ENCODE peak calls at places on chromosomes 3 and 15, in eight cellular contexts. One of them, this sample, is unnamed.
A peak's percentile ranks its signal among the peaks of the same experiment; 100 is the strongest.

GRCh38 chr3:40911928-40912327 is 287.4 kb upstream of the CTNNB1 start:
- DNase-seq in right cardiac atrium: no peak
- DNase-seq in aorta: no peak
- DNase-seq in naive thymus-derived CD4-positive, alpha-beta T cell: no peak
- DNase-seq in cardiac muscle cell: no peak
- DNase-seq in transverse colon: no peak
- DNase-seq in CD8-positive, alpha-beta T cell: no peak
- DNase-seq in upper lobe of right lung: no peak
- DNase-seq in this sample: no peak

GRCh38 chr3:136193273-136194043 is 2.7 kb downstream of the MSL2 start:
- DNase-seq in right cardiac atrium: no peak
- DNase-seq in aorta: no peak
- DNase-seq in naive thymus-derived CD4-positive, alpha-beta T cell: no peak
- DNase-seq in cardiac muscle cell: peak; percentile 42
- DNase-seq in transverse colon: no peak
- DNase-seq in CD8-positive, alpha-beta T cell: no peak
- DNase-seq in upper lobe of right lung: no peak
- DNase-seq in this sample: no peak

GRCh38 chr3:139259398-139259797 is 84.4 kb upstream of the MRPS22 start:
- DNase-seq in right cardiac atrium: no peak
- DNase-seq in aorta: no peak
- DNase-seq in naive thymus-derived CD4-positive, alpha-beta T cell: no peak
- DNase-seq in cardiac muscle cell: no peak
- DNase-seq in transverse colon: no peak
- DNase-seq in CD8-positive, alpha-beta T cell: no peak
- DNase-seq in upper lobe of right lung: no peak
- DNase-seq in this sample: no peak

GRCh38 chr3:30083315-30083714 is 523.1 kb upstream of the TGFBR2 start:
- DNase-seq in right cardiac atrium: no peak
- DNase-seq in aorta: no peak
- DNase-seq in naive thymus-derived CD4-positive, alpha-beta T cell: no peak
- DNase-seq in cardiac muscle cell: no peak
- DNase-seq in transverse colon: no peak
- DNase-seq in CD8-positive, alpha-beta T cell: no peak
- DNase-seq in upper lobe of right lung: no peak
- DNase-seq in this sample: no peak

GRCh38 chr15:98799461-98799971 is 151.2 kb downstream of the IGF1R start:
- DNase-seq in right cardiac atrium: no peak
- DNase-seq in aorta: no peak
- DNase-seq in naive thymus-derived CD4-positive, alpha-beta T cell: no peak
- DNase-seq in cardiac muscle cell: peak; percentile 21
- DNase-seq in transverse colon: no peak
- DNase-seq in CD8-positive, alpha-beta T cell: no peak
- DNase-seq in upper lobe of right lung: no peak
- DNase-seq in this sample: no peak

GRCh38 chr3:177618873-177619771 is 421.8 kb upstream of the TBL1XR1 start:
- DNase-seq in right cardiac atrium: no peak
- DNase-seq in aorta: no peak
- DNase-seq in naive thymus-derived CD4-positive, alpha-beta T cell: no peak
- DNase-seq in cardiac muscle cell: no peak
- DNase-seq in transverse colon: no peak
- DNase-seq in CD8-positive, alpha-beta T cell: no peak
- DNase-seq in upper lobe of right lung: no peak
- DNase-seq in this sample: no peak

GRCh38 chr3:141955163-141955562 is 78.7 kb downstream of the ATP1B3 start:
- DNase-seq in right cardiac atrium: no peak
- DNase-seq in aorta: no peak
- DNase-seq in naive thymus-derived CD4-positive, alpha-beta T cell: no peak
- DNase-seq in cardiac muscle cell: no peak
- DNase-seq in transverse colon: no peak
- DNase-seq in CD8-positive, alpha-beta T cell: no peak
- DNase-seq in upper lobe of right lung: no peak
- DNase-seq in this sample: no peak

GRCh38 chr15:98791046-98791701 is 142.8 kb downstream of the IGF1R start:
- DNase-seq in right cardiac atrium: no peak
- DNase-seq in aorta: no peak
- DNase-seq in naive thymus-derived CD4-positive, alpha-beta T cell: no peak
- DNase-seq in cardiac muscle cell: no peak
- DNase-seq in transverse colon: no peak
- DNase-seq in CD8-positive, alpha-beta T cell: no peak
- DNase-seq in upper lobe of right lung: no peak
- DNase-seq in this sample: no peak

GRCh38 chr3:170765419-170766078 is 104.4 kb downstream of the RPL22L1 start:
- DNase-seq in right cardiac atrium: no peak
- DNase-seq in aorta: no peak
- DNase-seq in naive thymus-derived CD4-positive, alpha-beta T cell: no peak
- DNase-seq in cardiac muscle cell: no peak
- DNase-seq in transverse colon: no peak
- DNase-seq in CD8-positive, alpha-beta T cell: no peak
- DNase-seq in upper lobe of right lung: no peak
- DNase-seq in this sample: no peak

GRCh38 chr3:120172070-120172469 is 77.8 kb upstream of the GSK3B start:
- DNase-seq in right cardiac atrium: peak; percentile 37
- DNase-seq in aorta: peak; percentile 69
- DNase-seq in naive thymus-derived CD4-positive, alpha-beta T cell: no peak
- DNase-seq in cardiac muscle cell: no peak
- DNase-seq in transverse colon: no peak
- DNase-seq in CD8-positive, alpha-beta T cell: no peak
- DNase-seq in upper lobe of right lung: no peak
- DNase-seq in this sample: no peak

GRCh38 chr3:162489853-162490252 is 993.2 kb downstream of the OTOL1 start:
- DNase-seq in right cardiac atrium: no peak
- DNase-seq in aorta: no peak
- DNase-seq in naive thymus-derived CD4-positive, alpha-beta T cell: no peak
- DNase-seq in cardiac muscle cell: peak; percentile 31
- DNase-seq in transverse colon: no peak
- DNase-seq in CD8-positive, alpha-beta T cell: no peak
- DNase-seq in upper lobe of right lung: no peak
- DNase-seq in this sample: no peak

GRCh38 chr15:63061971-63062370 is 19.4 kb downstream of the TPM1 start:
- DNase-seq in right cardiac atrium: no peak
- DNase-seq in aorta: no peak
- DNase-seq in naive thymus-derived CD4-positive, alpha-beta T cell: no peak
- DNase-seq in cardiac muscle cell: no peak
- DNase-seq in transverse colon: no peak
- DNase-seq in CD8-positive, alpha-beta T cell: no peak
- DNase-seq in upper lobe of right lung: no peak
- DNase-seq in this sample: no peak

GRCh38 chr3:122928396-122929187 is 99.0 kb downstream of the SEMA5B start:
- DNase-seq in right cardiac atrium: no peak
- DNase-seq in aorta: no peak
- DNase-seq in naive thymus-derived CD4-positive, alpha-beta T cell: no peak
- DNase-seq in cardiac muscle cell: no peak
- DNase-seq in transverse colon: no peak
- DNase-seq in CD8-positive, alpha-beta T cell: no peak
- DNase-seq in upper lobe of right lung: no peak
- DNase-seq in this sample: no peak

GRCh38 chr3:176697284-176697889 is 499.9 kb downstream of the TBL1XR1 start:
- DNase-seq in right cardiac atrium: no peak
- DNase-seq in aorta: no peak
- DNase-seq in naive thymus-derived CD4-positive, alpha-beta T cell: no peak
- DNase-seq in cardiac muscle cell: no peak
- DNase-seq in transverse colon: no peak
- DNase-seq in CD8-positive, alpha-beta T cell: no peak
- DNase-seq in upper lobe of right lung: no peak
- DNase-seq in this sample: no peak

GRCh38 chr3:99534951-99535704 is 103.3 kb upstream of the COL8A1 start:
- DNase-seq in right cardiac atrium: no peak
- DNase-seq in aorta: no peak
- DNase-seq in naive thymus-derived CD4-positive, alpha-beta T cell: no peak
- DNase-seq in cardiac muscle cell: peak; percentile 18
- DNase-seq in transverse colon: no peak
- DNase-seq in CD8-positive, alpha-beta T cell: no peak
- DNase-seq in upper lobe of right lung: no peak
- DNase-seq in this sample: no peak

GRCh38 chr3:142366434-142366833 is 81.4 kb downstream of the XRN1 start:
- DNase-seq in right cardiac atrium: no peak
- DNase-seq in aorta: no peak
- DNase-seq in naive thymus-derived CD4-positive, alpha-beta T cell: no peak
- DNase-seq in cardiac muscle cell: no peak
- DNase-seq in transverse colon: no peak
- DNase-seq in CD8-positive, alpha-beta T cell: no peak
- DNase-seq in upper lobe of right lung: no peak
- DNase-seq in this sample: no peak

GRCh38 chr15:68966996-68967395 is 36.7 kb downstream of the SPESP1 start:
- DNase-seq in right cardiac atrium: no peak
- DNase-seq in aorta: no peak
- DNase-seq in naive thymus-derived CD4-positive, alpha-beta T cell: no peak
- DNase-seq in cardiac muscle cell: no peak
- DNase-seq in transverse colon: no peak
- DNase-seq in CD8-positive, alpha-beta T cell: no peak
- DNase-seq in upper lobe of right lung: no peak
- DNase-seq in this sample: no peak

GRCh38 chr3:134373942-134374790 is at the start of gene AMOTL2:
- DNase-seq in right cardiac atrium: peak; percentile 88
- DNase-seq in aorta: peak; percentile 90
- DNase-seq in naive thymus-derived CD4-positive, alpha-beta T cell: no peak
- DNase-seq in cardiac muscle cell: peak; percentile 96
- DNase-seq in transverse colon: peak; percentile 83
- DNase-seq in CD8-positive, alpha-beta T cell: no peak
- DNase-seq in upper lobe of right lung: peak; percentile 93
- DNase-seq in this sample: no peak

GRCh38 chr3:190883973-190884832 is 21.7 kb upstream of the GMNC start:
- DNase-seq in right cardiac atrium: peak; percentile 19
- DNase-seq in aorta: no peak
- DNase-seq in naive thymus-derived CD4-positive, alpha-beta T cell: no peak
- DNase-seq in cardiac muscle cell: peak; percentile 68
- DNase-seq in transverse colon: peak; percentile 21
- DNase-seq in CD8-positive, alpha-beta T cell: no peak
- DNase-seq in upper lobe of right lung: no peak
- DNase-seq in this sample: no peak

GRCh38 chr3:20047341-20047779 is 7.1 kb downstream of the KAT2B start:
- DNase-seq in right cardiac atrium: no peak
- DNase-seq in aorta: no peak
- DNase-seq in naive thymus-derived CD4-positive, alpha-beta T cell: no peak
- DNase-seq in cardiac muscle cell: no peak
- DNase-seq in transverse colon: no peak
- DNase-seq in CD8-positive, alpha-beta T cell: no peak
- DNase-seq in upper lobe of right lung: no peak
- DNase-seq in this sample: no peak
- H3K4me1 ChIP-seq in right cardiac atrium: peaks cover 19% of the 10 kb centered on the region
- H3K4me1 ChIP-seq in aorta: peaks cover 9% of the 10 kb centered on the region
- H3K4me1 ChIP-seq in naive thymus-derived CD4-positive, alpha-beta T cell: peaks cover 34% of the 10 kb centered on the region
- H3K4me1 ChIP-seq in cardiac muscle cell: peaks cover 5% of the 10 kb centered on the region
- H3K4me1 ChIP-seq in transverse colon: peaks cover 27% of the 10 kb centered on the region
- H3K4me1 ChIP-seq in CD8-positive, alpha-beta T cell: peaks cover 52% of the 10 kb centered on the region
- H3K4me1 ChIP-seq in upper lobe of right lung: peaks cover 30% of the 10 kb centered on the region
- H3K4me1 ChIP-seq in this sample: peaks cover 62% of the 10 kb centered on the region

GRCh38 chr3:49389297-49389696 is 22.5 kb downstream of the RHOA start:
- DNase-seq in right cardiac atrium: no peak
- DNase-seq in aorta: no peak
- DNase-seq in naive thymus-derived CD4-positive, alpha-beta T cell: no peak
- DNase-seq in cardiac muscle cell: no peak
- DNase-seq in transverse colon: no peak
- DNase-seq in CD8-positive, alpha-beta T cell: no peak
- DNase-seq in upper lobe of right lung: no peak
- DNase-seq in this sample: no peak
- H3K4me1 ChIP-seq in right cardiac atrium: peaks cover 12% of the 10 kb centered on the region
- H3K4me1 ChIP-seq in aorta: peaks cover 5% of the 10 kb centered on the region
- H3K4me1 ChIP-seq in naive thymus-derived CD4-positive, alpha-beta T cell: peaks cover 11% of the 10 kb centered on the region
- H3K4me1 ChIP-seq in cardiac muscle cell: peaks cover 6% of the 10 kb centered on the region
- H3K4me1 ChIP-seq in transverse colon: peaks cover 19% of the 10 kb centered on the region
- H3K4me1 ChIP-seq in CD8-positive, alpha-beta T cell: peaks cover 38% of the 10 kb centered on the region
- H3K4me1 ChIP-seq in upper lobe of right lung: peaks cover 35% of the 10 kb centered on the region
- H3K4me1 ChIP-seq in this sample: peaks cover 9% of the 10 kb centered on the region

GRCh38 chr3:4742359-4742758 is 236.9 kb upstream of the BHLHE40 start:
- DNase-seq in right cardiac atrium: no peak
- DNase-seq in aorta: no peak
- DNase-seq in naive thymus-derived CD4-positive, alpha-beta T cell: no peak
- DNase-seq in cardiac muscle cell: no peak
- DNase-seq in transverse colon: no peak
- DNase-seq in CD8-positive, alpha-beta T cell: no peak
- DNase-seq in upper lobe of right lung: no peak
- DNase-seq in this sample: no peak

GRCh38 chr3:4740397-4741105 is 238.7 kb upstream of the BHLHE40 start:
- DNase-seq in right cardiac atrium: peak; percentile 61
- DNase-seq in aorta: peak; percentile 66
- DNase-seq in naive thymus-derived CD4-positive, alpha-beta T cell: no peak
- DNase-seq in cardiac muscle cell: no peak
- DNase-seq in transverse colon: no peak
- DNase-seq in CD8-positive, alpha-beta T cell: no peak
- DNase-seq in upper lobe of right lung: no peak
- DNase-seq in this sample: no peak

GRCh38 chr3:4741106-4741403 is 238.2 kb upstream of the BHLHE40 start:
- DNase-seq in right cardiac atrium: no peak
- DNase-seq in aorta: no peak
- DNase-seq in naive thymus-derived CD4-positive, alpha-beta T cell: no peak
- DNase-seq in cardiac muscle cell: no peak
- DNase-seq in transverse colon: no peak
- DNase-seq in CD8-positive, alpha-beta T cell: no peak
- DNase-seq in upper lobe of right lung: no peak
- DNase-seq in this sample: no peak

GRCh38 chr3:4743371-4743770 is 235.9 kb upstream of the BHLHE40 start:
- DNase-seq in right cardiac atrium: no peak
- DNase-seq in aorta: no peak
- DNase-seq in naive thymus-derived CD4-positive, alpha-beta T cell: no peak
- DNase-seq in cardiac muscle cell: no peak
- DNase-seq in transverse colon: no peak
- DNase-seq in CD8-positive, alpha-beta T cell: no peak
- DNase-seq in upper lobe of right lung: no peak
- DNase-seq in this sample: no peak

GRCh38 chr3:4741404-4742307 is 237.6 kb upstream of the BHLHE40 start:
- DNase-seq in right cardiac atrium: peak; percentile 75
- DNase-seq in aorta: peak; percentile 77
- DNase-seq in naive thymus-derived CD4-positive, alpha-beta T cell: no peak
- DNase-seq in cardiac muscle cell: no peak
- DNase-seq in transverse colon: peak; percentile 52
- DNase-seq in CD8-positive, alpha-beta T cell: no peak
- DNase-seq in upper lobe of right lung: no peak
- DNase-seq in this sample: no peak
- H3K4me1 ChIP-seq in right cardiac atrium: peaks cover 29% of the 10 kb centered on the region
- H3K4me1 ChIP-seq in aorta: peaks cover 5% of the 10 kb centered on the region
- H3K4me1 ChIP-seq in naive thymus-derived CD4-positive, alpha-beta T cell: peaks cover 37% of the 10 kb centered on the region
- H3K4me1 ChIP-seq in cardiac muscle cell: no peaks in the 10 kb centered on the region
- H3K4me1 ChIP-seq in transverse colon: peaks cover 22% of the 10 kb centered on the region
- H3K4me1 ChIP-seq in CD8-positive, alpha-beta T cell: peaks cover 52% of the 10 kb centered on the region
- H3K4me1 ChIP-seq in upper lobe of right lung: peaks cover 39% of the 10 kb centered on the region
- H3K4me1 ChIP-seq in this sample: peaks cover 44% of the 10 kb centered on the region

GRCh38 chr3:129665024-129665768 is 58.7 kb upstream of the PLXND1 start:
- DNase-seq in right cardiac atrium: no peak
- DNase-seq in aorta: no peak
- DNase-seq in naive thymus-derived CD4-positive, alpha-beta T cell: no peak
- DNase-seq in cardiac muscle cell: no peak
- DNase-seq in transverse colon: no peak
- DNase-seq in CD8-positive, alpha-beta T cell: no peak
- DNase-seq in upper lobe of right lung: no peak
- DNase-seq in this sample: no peak
- H3K4me1 ChIP-seq in right cardiac atrium: peaks cover 1% of the 10 kb centered on the region
- H3K4me1 ChIP-seq in aorta: peaks cover 14% of the 10 kb centered on the region
- H3K4me1 ChIP-seq in naive thymus-derived CD4-positive, alpha-beta T cell: no peaks in the 10 kb centered on the region
- H3K4me1 ChIP-seq in cardiac muscle cell: no peaks in the 10 kb centered on the region
- H3K4me1 ChIP-seq in transverse colon: peaks cover 3% of the 10 kb centered on the region
- H3K4me1 ChIP-seq in CD8-positive, alpha-beta T cell: no peaks in the 10 kb centered on the region
- H3K4me1 ChIP-seq in upper lobe of right lung: peaks cover 5% of the 10 kb centered on the region
- H3K4me1 ChIP-seq in this sample: no peaks in the 10 kb centered on the region

GRCh38 chr15:67142142-67143092 is 77.0 kb downstream of the SMAD3 start:
- DNase-seq in right cardiac atrium: peak; percentile 37
- DNase-seq in aorta: no peak
- DNase-seq in naive thymus-derived CD4-positive, alpha-beta T cell: no peak
- DNase-seq in cardiac muscle cell: peak; percentile 84
- DNase-seq in transverse colon: no peak
- DNase-seq in CD8-positive, alpha-beta T cell: no peak
- DNase-seq in upper lobe of right lung: no peak
- DNase-seq in this sample: no peak
- H3K4me1 ChIP-seq in right cardiac atrium: peaks cover 40% of the 10 kb centered on the region
- H3K4me1 ChIP-seq in aorta: peaks cover 7% of the 10 kb centered on the region
- H3K4me1 ChIP-seq in naive thymus-derived CD4-positive, alpha-beta T cell: peaks cover 28% of the 10 kb centered on the region
- H3K4me1 ChIP-seq in cardiac muscle cell: peaks cover 92% of the 10 kb centered on the region
- H3K4me1 ChIP-seq in transverse colon: peaks cover 69% of the 10 kb centered on the region
- H3K4me1 ChIP-seq in CD8-positive, alpha-beta T cell: peaks cover 26% of the 10 kb centered on the region
- H3K4me1 ChIP-seq in upper lobe of right lung: peaks cover 83% of the 10 kb centered on the region
- H3K4me1 ChIP-seq in this sample: peaks cover 39% of the 10 kb centered on the region

GRCh38 chr15:85584791-85585360 is 204.5 kb downstream of the AKAP13 start:
- DNase-seq in right cardiac atrium: no peak
- DNase-seq in aorta: no peak
- DNase-seq in naive thymus-derived CD4-positive, alpha-beta T cell: no peak
- DNase-seq in cardiac muscle cell: no peak
- DNase-seq in transverse colon: no peak
- DNase-seq in CD8-positive, alpha-beta T cell: no peak
- DNase-seq in upper lobe of right lung: no peak
- DNase-seq in this sample: no peak
- H3K4me1 ChIP-seq in right cardiac atrium: peaks cover 23% of the 10 kb centered on the region
- H3K4me1 ChIP-seq in aorta: peaks cover 2% of the 10 kb centered on the region
- H3K4me1 ChIP-seq in naive thymus-derived CD4-positive, alpha-beta T cell: peaks cover 49% of the 10 kb centered on the region
- H3K4me1 ChIP-seq in cardiac muscle cell: peaks cover 45% of the 10 kb centered on the region
- H3K4me1 ChIP-seq in transverse colon: peaks cover 74% of the 10 kb centered on the region
- H3K4me1 ChIP-seq in CD8-positive, alpha-beta T cell: peaks cover 50% of the 10 kb centered on the region
- H3K4me1 ChIP-seq in upper lobe of right lung: peaks cover 85% of the 10 kb centered on the region
- H3K4me1 ChIP-seq in this sample: peaks cover 49% of the 10 kb centered on the region

This sample was measured in effector memory CD4-positive, alpha-beta T cell.